ENCODE peak calls at places on chromosomes 3 and 15, in five cellular contexts. N, K, G, C and P are unnamed samples. For H3K4me1, the result is how much of the 10 kb centered on the place peaks cover.

GRCh38 chr15:69074011-69074842 is 59.7 kb downstream of the NOX5 start:
- DNase-seq in G (peak), K (no peak), C (peak), N (no peak), P (peak)

GRCh38 chr3:44988073-44988472 is 12.0 kb downstream of the EXOSC7 start:
- DNase-seq in N (no peak), K (no peak), C (no peak), G (no peak), P (no peak)

GRCh38 chr3:112314618-112315017 is 18.3 kb upstream of the CD200 start:
- DNase-seq in K (no peak), N (no peak), G (no peak), C (no peak), P (no peak)

GRCh38 chr15:77624868-77625267 is 7.8 kb downstream of the LINGO1 start:
- DNase-seq in N (no peak), K (no peak), C (no peak), G (no peak), P (no peak)

GRCh38 chr3:38623539-38623938 is 25.9 kb downstream of the SCN5A start:
- DNase-seq in C (no peak), N (no peak), G (peak), K (no peak), P (peak)

GRCh38 chr3:14214764-14215163 is 36.1 kb downstream of the LSM3 start:
- DNase-seq in N (no peak), C (no peak), K (no peak), G (no peak), P (no peak)

GRCh38 chr3:176926034-176926433 is 271.2 kb downstream of the TBL1XR1 start:
- DNase-seq in C (no peak), G (no peak), N (no peak), K (no peak), P (no peak)

GRCh38 chr3:129278970-129279906 is 568 bp downstream of the HMCES start:
- DNase-seq in N (peak), C (no peak), K (no peak), G (peak), P (peak)

GRCh38 chr15:25066708-25067107 is 111.9 kb downstream of the SNRPN start:
- DNase-seq in C (no peak), K (no peak), G (no peak), N (no peak), P (no peak)

GRCh38 chr15:101070502-101071273 is 151.5 kb downstream of the LRRK1 start:
- DNase-seq in C (peak), K (no peak), N (no peak), G (no peak), P (no peak)

GRCh38 chr3:111151438-111151837 is 79.8 kb downstream of the NECTIN3 start:
- DNase-seq in C (peak), K (no peak), G (no peak), N (no peak), P (peak)

GRCh38 chr3:177618873-177619771 is 421.8 kb upstream of the TBL1XR1 start:
- DNase-seq in G (no peak), N (no peak), C (no peak), K (no peak), P (no peak)

GRCh38 chr3:159996959-159997358 is 8.3 kb downstream of the IL12A start:
- DNase-seq in N (no peak), K (no peak), C (no peak), G (no peak), P (no peak)

GRCh38 chr15:22979699-22980188 is 424 bp downstream of the CYFIP1 start:
- DNase-seq in C (no peak), N (no peak), G (peak), K (no peak), P (peak)

GRCh38 chr3:186694288-186695032 is 22.7 kb upstream of the KNG1 start:
- DNase-seq in N (no peak), C (no peak), K (no peak), G (no peak), P (no peak)

GRCh38 chr15:69474291-69474690 is 21.7 kb downstream of the RPLP1 start:
- DNase-seq in G (no peak), N (no peak), K (no peak), C (no peak), P (no peak)

GRCh38 chr3:71110531-71111222 is 472.9 kb downstream of the FOXP1 start:
- DNase-seq in C (no peak), K (no peak), N (no peak), G (no peak), P (no peak)

GRCh38 chr3:196868297-196868661 is 559 bp downstream of the SENP5 start:
- DNase-seq in C (peak), N (peak), K (no peak), G (peak), P (peak)

GRCh38 chr3:127366383-127366782 is 78.5 kb upstream of the PRR20G start:
- DNase-seq in N (no peak), G (peak), K (no peak), C (peak), P (no peak)

GRCh38 chr15:69808756-69809155 is 289.0 kb downstream of the TLE3 start:
- DNase-seq in C (no peak), N (no peak), K (no peak), G (no peak), P (no peak)

GRCh38 chr3:196554205-196554604 is 14.1 kb downstream of the WDR53 start:
- DNase-seq in C (no peak), N (no peak), K (no peak), G (no peak), P (no peak)

GRCh38 chr3:107430214-107431047 is 53.2 kb downstream of the CCDC54 start:
- DNase-seq in G (peak), C (no peak), K (no peak), N (peak), P (no peak)

GRCh38 chr3:10515884-10516495 is 10.6 kb upstream of the ATP2B2 start:
- DNase-seq in K (no peak), C (no peak), N (no peak), G (peak), P (peak)

GRCh38 chr15:71296032-71296686 is 180.9 kb downstream of the THSD4 start:
- DNase-seq in G (no peak), C (no peak), K (no peak), N (no peak), P (no peak)

GRCh38 chr3:40468018-40468417 is 8.9 kb upstream of the ZNF619 start:
- DNase-seq in C (no peak), G (no peak), N (no peak), K (no peak), P (no peak)

GRCh38 chr3:137204409-137204808 is 246.6 kb downstream of the IL20RB start:
- DNase-seq in G (no peak), C (no peak), N (no peak), K (no peak), P (no peak)

GRCh38 chr3:190566043-190566933 is 52.4 kb downstream of the IL1RAP start:
- DNase-seq in C (peak), G (no peak), N (no peak), K (no peak), P (peak)

GRCh38 chr3:188941103-188941502 is 230.7 kb upstream of the TPRG1 start:
- DNase-seq in K (no peak), C (no peak), G (no peak), N (no peak), P (no peak)

GRCh38 chr3:190854062-190854461 is 8.4 kb downstream of the GMNC start:
- DNase-seq in C (no peak), N (no peak), G (no peak), K (no peak), P (no peak)

GRCh38 chr3:183375337-183375736 is 53.1 kb downstream of the MCF2L2 start:
- DNase-seq in K (no peak), G (no peak), C (no peak), N (no peak), P (no peak)

GRCh38 chr15:77107531-77108355 is 36.8 kb upstream of the TSPAN3 start:
- DNase-seq in G (peak), C (peak), N (peak), K (no peak), P (peak)

GRCh38 chr15:87707076-87707475 is 549.5 kb downstream of the NTRK3 start:
- DNase-seq in K (no peak), C (no peak), N (no peak), G (no peak), P (no peak)

GRCh38 chr3:23762214-23763039 is 43.3 kb upstream of the UBE2E1 start:
- DNase-seq in G (no peak), C (no peak), K (no peak), N (no peak), P (no peak)

GRCh38 chr3:66497982-66498671 is 2.7 kb downstream of the LRIG1 start:
- DNase-seq in K (no peak), N (no peak), G (no peak), C (no peak), P (no peak)

GRCh38 chr3:46025139-46025538 is 2.1 kb downstream of the XCR1 start:
- DNase-seq in K (no peak), G (no peak), N (no peak), C (no peak), P (no peak)
- H3K4me1 ChIP-seq in K (under half), G (under half), N (under half), C (under half), P (under half)

GRCh38 chr3:96236499-96236898 is 577.9 kb upstream of the EPHA6 start:
- DNase-seq in K (no peak), N (no peak), G (no peak), C (no peak), P (no peak)
- H3K4me1 ChIP-seq in K (under half), N (under half), G (under half), C (under half), P (under half)

DNA sequence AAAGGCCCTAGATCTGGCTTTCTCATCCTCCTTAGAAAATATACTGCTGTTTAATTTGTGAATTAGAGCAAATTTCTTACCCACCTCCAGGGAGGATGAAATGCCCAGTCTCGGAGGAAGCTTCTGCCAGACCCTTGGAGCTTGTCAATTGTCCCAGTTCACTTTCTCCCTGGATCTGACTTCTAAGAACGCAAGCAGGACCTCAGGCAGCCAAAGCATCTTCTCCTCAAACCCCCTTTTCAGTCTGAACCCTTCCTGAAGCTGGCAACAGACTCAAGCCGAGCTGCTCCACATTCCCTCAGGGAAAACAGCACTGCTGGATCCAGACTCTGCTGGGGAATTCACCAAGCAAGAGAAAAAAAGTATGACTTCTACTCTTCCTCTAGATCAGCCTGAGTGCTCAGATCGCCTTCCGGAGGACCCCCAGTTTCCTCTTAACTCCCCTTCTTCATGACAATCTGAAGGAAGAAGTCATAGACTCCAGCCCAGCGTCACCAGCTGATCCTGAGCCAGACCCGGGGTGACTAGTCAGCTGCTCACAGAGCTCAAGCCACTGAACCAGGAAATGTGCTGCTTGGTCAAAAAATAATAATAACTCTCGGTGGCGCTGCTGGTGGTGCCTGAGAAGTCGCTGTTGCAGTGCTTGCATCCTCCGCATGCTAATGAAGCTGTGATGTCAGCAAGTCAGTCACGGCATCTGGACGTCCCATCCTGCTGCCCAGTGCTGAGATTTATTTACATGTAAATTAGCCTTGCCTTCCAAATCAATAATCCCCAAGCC is at the start of gene PRICKLE2:
- DNase-seq in K (no peak), G (peak), C (peak), N (peak), P (no peak)
- H3K4me1 ChIP-seq in K (half or more), G (half or more), C (under half), N (under half), P (under half)

DNA sequence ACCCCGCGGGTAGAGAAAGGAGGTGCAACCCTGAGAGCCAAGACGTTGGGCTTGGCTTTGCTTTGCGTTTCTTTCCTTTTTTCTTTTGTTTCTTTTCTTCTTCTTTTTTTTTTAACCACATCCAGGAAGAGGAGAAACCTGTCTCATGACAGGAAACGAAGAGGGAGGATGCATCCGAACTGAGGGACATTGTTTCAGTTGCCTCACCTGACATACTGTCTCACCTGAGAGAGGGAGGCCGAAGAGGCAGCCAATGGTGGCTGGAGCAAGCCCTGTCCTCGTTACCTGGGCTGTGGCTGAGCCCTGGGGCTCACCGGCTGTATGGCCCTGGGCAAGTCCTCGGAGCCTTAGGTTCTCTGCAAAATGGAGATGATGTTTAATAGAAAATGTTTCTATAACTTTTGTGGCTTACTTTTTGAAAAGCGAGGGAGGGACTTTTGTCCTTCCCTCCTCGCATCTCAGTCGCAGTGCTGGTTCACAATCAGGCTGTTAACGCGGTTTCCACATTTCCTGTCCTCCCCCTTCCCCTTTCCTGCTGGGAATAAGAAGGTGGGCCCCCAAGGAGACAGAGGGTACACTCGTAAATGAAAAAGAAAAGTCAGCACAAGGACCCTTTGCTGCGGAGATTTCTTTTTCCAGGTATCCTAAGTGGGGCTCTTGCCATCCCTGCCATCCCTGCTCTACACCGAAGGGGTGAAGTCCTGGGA is 29.4 kb downstream of the ARHGAP31 start:
- DNase-seq in C (no peak), N (no peak), G (no peak), K (no peak), P (no peak)
- H3K4me1 ChIP-seq in C (under half), N (under half), G (under half), K (under half), P (under half)

GRCh38 chr3:155369735-155370134 is 76.3 kb upstream of the STRIT1 start:
- DNase-seq in G (no peak), K (no peak), C (no peak), N (no peak), P (no peak)

GRCh38 chr3:155369244-155369643 is 75.8 kb upstream of the STRIT1 start:
- DNase-seq in C (no peak), G (no peak), K (no peak), N (no peak), P (no peak)

GRCh38 chr3:155370198-155370597 is 76.7 kb upstream of the STRIT1 start:
- DNase-seq in K (no peak), G (no peak), C (no peak), N (no peak), P (no peak)

GRCh38 chr3:155365178-155365783 is 71.8 kb upstream of the STRIT1 start:
- DNase-seq in K (no peak), N (no peak), G (no peak), C (no peak), P (no peak)

DNA sequence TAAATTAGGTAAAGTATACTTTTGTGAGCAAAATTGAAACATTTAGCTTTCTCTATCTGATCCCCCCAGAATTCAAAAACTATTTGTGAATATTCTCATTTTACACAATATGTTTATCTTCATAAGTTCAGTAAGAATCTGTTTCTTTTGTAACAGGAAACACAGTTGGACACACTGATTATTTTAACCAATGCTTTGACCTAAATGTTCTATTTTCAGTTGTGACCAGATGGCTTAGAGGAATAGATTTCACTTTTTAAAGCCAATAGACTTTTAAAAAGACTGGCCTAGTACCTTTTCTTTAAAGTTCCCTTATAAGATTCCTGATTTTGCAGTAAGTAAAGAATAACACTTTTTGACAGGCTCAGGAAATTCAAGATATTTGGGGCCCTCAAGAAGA is 74.0 kb upstream of the STRIT1 start:
- DNase-seq in K (no peak), G (no peak), N (peak), C (no peak), P (no peak)
- H3K4me1 ChIP-seq in K (under half), G (half or more), N (under half), C (under half), P (under half)

GRCh38 chr3:4515896-4516295 is 22.7 kb downstream of the ITPR1 start:
- DNase-seq in N (no peak), K (no peak), G (no peak), C (no peak), P (no peak)
- H3K4me1 ChIP-seq in N (under half), K (under half), G (under half), C (under half), P (under half)